ENCODE peak calls at places on chromosome 20, in five cellular contexts. A, V, C, T and N are unnamed samples.

GRCh38 chr20:14609328-14610221 is 272.2 kb upstream of the FLRT3 start:
- DNase-seq in C (no peak), T (no peak), V (no peak), A (no peak), N (no peak)

GRCh38 chr20:3755269-3755668 is 12.3 kb downstream of the ADISSP start:
- DNase-seq in V (no peak), T (no peak), C (no peak), A (no peak), N (no peak)

GRCh38 chr20:34571753-34572152 is 13.2 kb downstream of the MAP1LC3A start:
- DNase-seq in A (no peak), C (no peak), T (no peak), V (no peak), N (no peak)

GRCh38 chr20:6530254-6530653 is 237.2 kb upstream of the BMP2 start:
- DNase-seq in A (peak), T (no peak), V (no peak), C (no peak), N (no peak)

GRCh38 chr20:41453006-41453950 is 86.7 kb upstream of the EMILIN3 start:
- DNase-seq in C (no peak), V (no peak), T (no peak), A (no peak), N (no peak)

GRCh38 chr20:46557231-46557956 is 6.9 kb upstream of the OCSTAMP start:
- DNase-seq in T (no peak), A (peak), V (no peak), C (no peak), N (no peak)

GRCh38 chr20:48829940-48830339 is 2.1 kb upstream of the PREX1 start:
- DNase-seq in A (no peak), T (no peak), V (no peak), C (no peak), N (no peak)

GRCh38 chr20:10709916-10710315 is 36.1 kb upstream of the JAG1 start:
- DNase-seq in C (no peak), T (no peak), V (no peak), A (no peak), N (no peak)

GRCh38 chr20:52048365-52048764 is 143.2 kb downstream of the ZFP64 start:
- DNase-seq in T (no peak), V (peak), A (no peak), C (peak), N (peak)

GRCh38 chr20:40980828-40981310 is 47.8 kb upstream of the TOP1 start:
- DNase-seq in A (no peak), T (no peak), C (peak), V (no peak), N (no peak)

GRCh38 chr20:51888186-51888790 is 86.0 kb upstream of the SALL4 start:
- DNase-seq in C (no peak), V (peak), A (no peak), T (no peak), N (no peak)

GRCh38 chr20:44648579-44648978 is 2.9 kb downstream of the ADA start:
- DNase-seq in C (no peak), T (no peak), A (no peak), V (no peak), N (peak)

GRCh38 chr20:3204124-3204794 is at the start of gene DDRGK1:
- DNase-seq in V (peak), C (peak), T (peak), A (peak), N (peak)

GRCh38 chr20:43984587-43984986 is 69.9 kb downstream of the TOX2 start:
- DNase-seq in A (no peak), T (no peak), V (no peak), C (no peak), N (no peak)

GRCh38 chr20:46087161-46087560 is 2.6 kb downstream of the NCOA5 start:
- DNase-seq in A (peak), T (no peak), V (no peak), C (no peak), N (no peak)

GRCh38 chr20:46946796-46947195 is 52.2 kb downstream of the EYA2 start:
- DNase-seq in V (no peak), A (peak), T (no peak), C (no peak), N (no peak)

GRCh38 chr20:1804129-1804503 is 91.1 kb upstream of the SIRPA start:
- DNase-seq in V (no peak), C (no peak), T (no peak), A (no peak), N (no peak)

GRCh38 chr20:8424010-8424409 is 291.9 kb downstream of the PLCB1 start:
- DNase-seq in A (peak), T (no peak), V (no peak), C (no peak), N (no peak)

GRCh38 chr20:47262365-47263013 is 94.0 kb downstream of the ZMYND8 start:
- DNase-seq in V (no peak), A (no peak), C (no peak), T (no peak), N (no peak)

GRCh38 chr20:46133886-46134654 is 16.0 kb downstream of the CD40 start:
- DNase-seq in A (no peak), T (no peak), C (no peak), V (no peak), N (no peak)

GRCh38 chr20:23435675-23436539 is 3.6 kb upstream of the CSTL1 start:
- DNase-seq in T (no peak), C (no peak), V (no peak), A (no peak), N (no peak)

GRCh38 chr20:62618622-62619529 is 23.4 kb upstream of the SLCO4A1 start:
- DNase-seq in C (no peak), A (no peak), V (no peak), T (no peak), N (no peak)

GRCh38 chr20:62704341-62704948 is 4.2 kb upstream of the NTSR1 start:
- DNase-seq in C (no peak), T (no peak), V (no peak), A (peak), N (no peak)

GRCh38 chr20:17629025-17629424 is 53.0 kb downstream of the RRBP1 start:
- DNase-seq in T (no peak), C (no peak), A (no peak), V (no peak), N (no peak)

GRCh38 chr20:13736792-13737191 is 47.9 kb downstream of the ESF1 start:
- DNase-seq in V (no peak), A (peak), T (no peak), C (no peak), N (no peak)

GRCh38 chr20:42110301-42110700 is 492.1 kb upstream of the CHD6 start:
- DNase-seq in T (no peak), A (no peak), V (no peak), C (no peak), N (no peak)

GRCh38 chr20:14785065-14785743 is 447.8 kb upstream of the FLRT3 start:
- DNase-seq in C (no peak), T (no peak), A (no peak), V (no peak), N (no peak)

GRCh38 chr20:63833776-63834544 is 2.9 kb upstream of the ZBTB46 start:
- DNase-seq in A (peak), T (no peak), C (no peak), V (no peak), N (peak)

GRCh38 chr20:43695571-43695970 is 28.7 kb downstream of the MYBL2 start:
- DNase-seq in C (no peak), A (no peak), V (no peak), T (no peak), N (no peak)

GRCh38 chr20:39762716-39763115 is 800.6 kb downstream of the DHX35 start:
- DNase-seq in V (no peak), C (no peak), A (no peak), T (peak), N (no peak)

GRCh38 chr20:56111951-56112730 is 106.8 kb upstream of the CBLN4 start:
- DNase-seq in T (no peak), V (no peak), C (no peak), A (no peak), N (no peak)

GRCh38 chr20:10715035-10715434 is 41.2 kb upstream of the JAG1 start:
- DNase-seq in A (peak), V (no peak), C (no peak), T (no peak), N (no peak)

GRCh38 chr20:15942130-15942529 is 631.1 kb downstream of the KIF16B start:
- DNase-seq in T (no peak), C (no peak), V (no peak), A (no peak), N (no peak)

GRCh38 chr20:57473246-57474042 is 51.5 kb downstream of the CTCFL start:
- DNase-seq in A (no peak), C (no peak), V (no peak), T (no peak), N (no peak)
- H2AFZ ChIP-seq in A (no peak), C (peak), V (peak), T (no peak), N (no peak)

DNA sequence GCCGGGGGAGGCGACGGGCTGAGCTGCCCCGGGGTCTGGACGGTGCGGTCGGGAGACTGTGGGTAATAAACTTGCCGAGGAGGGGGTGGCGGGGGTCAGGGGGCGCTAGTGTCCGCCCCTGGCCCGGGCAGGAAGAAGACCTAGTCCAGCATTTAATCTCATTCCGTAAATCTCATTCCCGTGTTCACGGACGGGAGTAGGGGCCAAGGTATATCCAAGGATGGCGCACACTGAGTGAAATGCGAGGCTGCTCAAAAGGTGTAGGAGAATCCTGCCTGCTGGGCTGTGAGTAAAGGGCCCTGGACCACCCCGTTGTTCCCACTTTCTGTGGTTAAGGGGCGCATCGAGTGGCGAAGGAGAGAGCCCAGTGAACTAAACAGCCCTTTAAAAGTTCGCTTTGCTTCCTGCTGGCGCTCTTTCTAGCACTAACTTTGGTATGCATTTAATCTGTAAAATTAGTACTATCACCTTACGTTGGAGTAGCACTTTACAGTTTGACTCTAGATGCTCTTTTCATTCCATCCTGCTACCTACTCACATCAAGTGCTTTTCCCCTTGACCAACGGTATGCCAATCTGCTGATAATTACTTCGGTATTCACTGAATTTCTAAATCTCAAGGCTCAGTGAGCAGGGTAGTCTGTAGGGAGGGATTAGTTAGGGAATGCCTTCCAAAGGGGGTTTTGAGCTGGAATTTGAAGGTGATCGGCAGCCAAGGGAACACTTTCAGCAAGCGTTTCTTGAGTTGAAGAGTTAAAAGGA is 730 bp downstream of the PARD6B start:
- DNase-seq in V (peak), T (no peak), A (no peak), C (no peak), N (peak)
- H3K14ac ChIP-seq in V (no peak), T (peak), A (no peak), C (no peak), N (peak)

GRCh38 chr20:61577065-61577464 is 325.0 kb downstream of the CDH4 start:
- DNase-seq in T (no peak), A (no peak), C (no peak), V (no peak), N (no peak)
- H2AFZ ChIP-seq in T (no peak), A (no peak), C (no peak), V (no peak), N (no peak)

GRCh38 chr20:32358632-32358882 is 426 bp downstream of the ASXL1 start:
- DNase-seq in C (no peak), T (no peak), V (peak), A (no peak), N (no peak)

GRCh38 chr20:32359633-32360332 is 1.7 kb downstream of the ASXL1 start:
- DNase-seq in A (peak), C (no peak), V (no peak), T (peak), N (no peak)

GRCh38 chr20:32358883-32359632 is 927 bp downstream of the ASXL1 start:
- DNase-seq in T (peak), C (peak), A (peak), V (peak), N (peak)

GRCh38 chr20:32356935-32357868 is 929 bp upstream of the ASXL1 start:
- DNase-seq in V (no peak), C (no peak), T (peak), A (peak), N (no peak)

DNA sequence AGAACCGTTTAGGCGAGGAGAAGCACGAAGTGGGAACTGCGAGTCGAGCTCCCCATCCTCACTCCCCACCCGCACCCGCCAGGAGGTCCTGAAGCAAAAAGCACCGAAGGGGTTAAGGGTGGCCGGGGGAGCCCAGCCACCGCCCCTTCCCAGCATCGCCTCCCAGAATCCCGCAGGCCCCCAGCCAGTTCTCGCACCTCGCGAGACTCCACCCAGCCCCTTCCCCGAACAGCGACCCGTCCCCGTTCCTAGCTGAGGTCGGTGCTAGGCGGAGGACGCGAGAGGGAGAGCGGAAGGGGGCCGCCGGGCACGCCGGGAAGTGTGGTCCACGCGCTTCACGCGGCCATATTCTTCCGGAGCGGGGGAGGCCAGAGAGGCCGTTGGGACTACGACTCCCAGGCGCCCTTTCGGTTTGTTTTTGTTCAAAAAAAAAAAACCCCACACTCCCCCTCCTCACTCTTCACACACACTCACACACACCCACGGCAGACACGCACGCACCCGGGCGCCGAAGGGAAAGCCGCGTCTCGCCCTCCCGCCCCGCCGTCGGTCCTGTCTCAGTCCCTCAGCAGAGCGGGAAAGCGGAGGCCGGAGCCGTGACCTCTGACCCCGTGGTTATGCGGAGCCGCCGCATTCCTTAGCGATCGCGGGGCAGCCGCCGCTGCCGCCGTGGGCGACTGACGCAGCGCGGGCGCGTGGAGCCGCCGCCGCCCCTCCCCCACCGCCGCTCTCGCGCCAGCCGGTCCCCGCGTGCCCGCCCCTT is at the start of gene ASXL1:
- DNase-seq in V (peak), C (peak), T (peak), A (peak), N (peak)
- H3K14ac ChIP-seq in V (no peak), C (no peak), T (peak), A (peak), N (peak)

DNA sequence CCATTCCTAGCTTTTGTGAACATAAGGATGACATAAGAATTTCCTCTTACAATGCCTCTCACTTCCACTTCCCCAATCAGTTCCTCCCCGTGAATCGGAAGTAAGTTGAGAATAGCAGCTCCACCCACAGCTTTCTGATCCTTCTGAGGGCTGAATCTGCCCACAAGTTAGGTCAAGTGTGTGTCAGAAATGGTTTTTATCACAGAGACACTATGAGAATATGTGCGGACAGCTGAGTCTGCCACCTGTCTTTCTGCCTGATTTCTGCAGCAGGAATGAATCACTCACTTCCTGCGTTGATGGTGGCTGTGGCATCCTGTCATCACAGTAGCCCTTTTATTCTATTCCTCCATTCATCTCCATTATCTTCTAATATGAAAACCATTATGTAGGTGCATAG is 70.2 kb downstream of the RIN2 start:
- DNase-seq in V (no peak), A (peak), C (no peak), T (no peak), N (no peak)
- H2AFZ ChIP-seq in V (no peak), A (no peak), C (no peak), T (no peak), N (no peak)

DNA sequence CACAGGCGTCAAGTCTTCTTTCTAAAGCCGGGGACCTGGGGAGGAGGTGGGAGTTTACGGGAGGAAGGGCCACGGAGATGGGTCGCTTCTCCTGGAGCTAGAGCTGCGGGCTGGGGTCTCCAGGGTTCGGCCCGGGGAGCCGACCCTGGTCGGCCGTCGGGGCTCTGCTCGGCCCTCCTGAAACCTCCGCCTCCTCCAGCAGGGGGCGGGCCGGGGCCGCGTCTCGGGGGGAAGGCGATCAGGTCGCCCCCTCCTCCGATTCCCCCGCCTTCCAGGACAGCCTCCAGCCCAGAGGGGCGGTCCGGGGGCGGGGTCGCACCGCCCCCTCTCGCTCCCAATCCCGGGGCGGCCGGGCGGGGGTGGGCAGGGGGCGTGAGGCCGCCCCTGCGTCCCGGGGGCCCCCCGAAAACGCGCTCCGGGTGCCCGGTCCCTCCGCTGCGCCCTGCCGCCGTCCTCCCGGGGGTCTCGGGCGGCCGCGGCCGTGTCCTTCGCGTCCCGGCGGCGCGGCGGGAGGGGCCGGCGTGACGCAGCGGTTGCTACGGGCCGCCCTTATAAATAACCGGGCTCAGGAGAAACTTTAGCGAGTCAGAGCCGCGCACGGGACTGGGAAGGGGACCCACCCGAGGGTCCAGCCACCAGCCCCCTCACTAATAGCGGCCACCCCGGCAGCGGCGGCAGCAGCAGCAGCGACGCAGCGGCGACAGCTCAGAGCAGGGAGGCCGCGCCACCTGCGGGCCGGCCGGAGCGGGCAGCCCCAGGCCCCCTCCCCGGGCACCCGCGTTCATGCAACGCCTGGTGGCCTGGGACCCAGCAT is at the start of gene CEBPB:
- DNase-seq in T (peak), C (peak), A (peak), V (peak), N (peak)
- H3K14ac ChIP-seq in T (peak), C (no peak), A (peak), V (peak), N (peak)